ENCODE peak calls at places on chromosomes 2 and 18, in five cellular contexts. W is fibroblast of lung, J is AG04450, Y is breast epithelium, U is right lobe of liver. T is an unnamed sample.

GRCh38 chr2:37349376-37349775 is 4.9 kb downstream of the QPCT start:
- DNase-seq in U (no peak), Y (no peak), W (no peak), J (no peak), T (no peak)

GRCh38 chr2:170610615-170611014 is 104.5 kb upstream of the SP5 start:
- DNase-seq in U (no peak), J (no peak), Y (no peak), W (no peak), T (no peak)

GRCh38 chr2:235141411-235142128 is 189.8 kb downstream of the SH3BP4 start:
- DNase-seq in W (no peak), Y (no peak), U (no peak), J (no peak), T (no peak)

GRCh38 chr2:152428800-152429637 is 94.0 kb downstream of the FMNL2 start:
- DNase-seq in J (no peak), Y (no peak), U (no peak), W (no peak), T (no peak)

GRCh38 chr2:8531481-8531880 is 150.4 kb upstream of the ID2 start:
- DNase-seq in U (no peak), W (no peak), Y (no peak), J (no peak), T (no peak)

GRCh38 chr2:57371186-57371585 is 675.4 kb upstream of the VRK2 start:
- DNase-seq in U (no peak), J (no peak), W (peak), Y (no peak), T (no peak)

GRCh38 chr2:42498482-42498881 is 4.7 kb upstream of the KCNG3 start:
- DNase-seq in W (peak), J (no peak), Y (no peak), U (no peak), T (no peak)

GRCh38 chr2:30178618-30179404 is 32.0 kb downstream of the YPEL5 start:
- DNase-seq in W (no peak), U (no peak), Y (no peak), J (no peak), T (no peak)

GRCh38 chr18:1914489-1914888 is 656.8 kb downstream of the METTL4 start:
- DNase-seq in U (no peak), W (peak), J (no peak), Y (no peak), T (no peak)

GRCh38 chr18:7104649-7105048 is 12.9 kb downstream of the LAMA1 start:
- DNase-seq in Y (no peak), J (no peak), U (no peak), W (no peak), T (no peak)

GRCh38 chr2:202037086-202037485 is 3.4 kb downstream of the FZD7 start:
- DNase-seq in U (no peak), J (no peak), W (peak), Y (no peak), T (no peak)

GRCh38 chr18:72867721-72868665 is at the start of gene NETO1:
- DNase-seq in W (peak), U (no peak), Y (no peak), J (no peak), T (no peak)

GRCh38 chr18:72869786-72870185 is 2.0 kb upstream of the NETO1 start:
- DNase-seq in U (no peak), Y (no peak), W (no peak), J (no peak), T (no peak)

GRCh38 chr18:72866572-72866900 is 1.3 kb downstream of the NETO1 start:
- DNase-seq in Y (no peak), U (no peak), W (no peak), J (no peak), T (no peak)

GRCh38 chr18:72868666-72869661 is 1.2 kb upstream of the NETO1 start:
- DNase-seq in Y (no peak), J (no peak), W (no peak), U (no peak), T (no peak)

DNA sequence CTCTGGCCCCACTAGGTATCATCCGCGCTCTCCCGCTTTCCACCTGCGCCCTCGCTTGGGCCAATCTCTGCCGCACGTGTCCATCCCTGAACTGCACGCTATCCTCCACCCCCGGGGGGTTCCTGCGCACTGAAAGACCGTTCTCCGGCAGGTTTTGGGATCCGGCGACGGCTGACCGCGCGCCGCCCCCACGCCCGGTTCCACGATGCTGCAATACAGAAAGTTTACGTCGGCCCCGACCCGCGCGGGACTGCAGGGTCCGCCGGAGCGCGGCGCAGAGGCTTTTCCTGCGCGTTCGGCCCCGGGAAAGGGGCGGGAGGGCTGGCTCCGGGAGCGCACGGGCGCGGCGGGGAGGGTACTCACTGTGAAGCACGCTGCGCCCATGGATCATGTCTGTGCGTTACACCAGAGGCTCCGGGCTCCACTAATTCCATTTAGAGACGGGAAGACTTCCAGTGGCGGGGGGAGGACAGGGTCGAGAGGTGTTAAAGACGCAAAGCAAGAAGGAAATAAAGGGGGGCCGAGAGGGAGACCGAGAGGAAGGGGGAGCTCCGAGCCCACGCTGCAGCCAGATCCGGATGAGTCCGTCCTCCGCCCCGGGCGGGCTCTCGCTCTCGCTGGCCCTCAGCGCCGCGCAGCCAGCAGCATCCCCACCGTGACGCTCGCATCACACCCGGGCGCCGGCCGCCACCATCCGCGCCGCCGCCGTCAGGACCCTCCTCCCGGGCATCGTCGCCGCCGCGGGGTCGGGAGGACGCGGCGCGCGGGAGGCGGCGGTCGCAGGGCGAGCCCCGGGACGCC is 686 bp downstream of the NETO1 start:
- DNase-seq in W (peak), J (no peak), Y (no peak), U (no peak), T (no peak)
- H3K4me3 ChIP-seq in W (no peak), J (peak), Y (peak), U (no peak), T (peak)

DNA sequence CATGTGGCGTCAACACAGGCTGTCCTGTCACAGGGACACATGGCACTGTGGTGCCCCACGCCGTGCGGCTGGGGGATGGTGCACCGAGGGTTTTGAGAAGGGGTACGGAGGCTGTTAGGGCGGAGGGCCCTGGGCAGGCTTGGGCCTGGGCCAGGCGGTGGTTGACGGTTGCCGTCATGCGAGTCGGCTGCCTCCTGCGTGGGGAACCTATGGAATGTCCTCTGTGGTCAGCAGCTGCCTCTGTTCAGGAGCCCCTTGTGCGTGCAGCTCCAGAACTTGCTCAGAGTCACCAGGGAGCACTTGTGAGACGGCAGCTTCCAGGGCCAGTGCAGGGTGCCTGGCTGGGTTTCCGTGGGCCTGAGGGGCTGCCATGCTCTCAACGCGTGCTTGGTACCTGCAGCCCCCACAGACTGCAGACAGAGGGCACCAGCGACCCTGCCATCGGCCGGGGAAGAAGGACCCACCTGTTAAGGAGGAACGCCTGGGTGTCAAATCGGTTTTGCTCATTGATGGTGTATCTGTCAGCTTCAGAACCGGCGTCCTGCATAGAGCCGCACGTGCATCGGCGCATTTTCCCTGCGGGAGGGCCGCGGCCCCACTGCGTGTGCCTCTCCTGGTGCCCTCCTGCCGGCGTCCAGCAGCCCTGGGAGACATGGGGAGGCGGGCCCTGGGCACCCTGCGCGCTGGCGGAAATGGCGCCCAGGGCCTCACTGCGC is 10.0 kb upstream of the D2HGDH start:
- DNase-seq in Y (no peak), J (no peak), U (no peak), W (no peak), T (no peak)
- TF ChIP-seq CTCF in Y (no peak), J (no peak), U (peak), W (peak), T (no peak)

DNA sequence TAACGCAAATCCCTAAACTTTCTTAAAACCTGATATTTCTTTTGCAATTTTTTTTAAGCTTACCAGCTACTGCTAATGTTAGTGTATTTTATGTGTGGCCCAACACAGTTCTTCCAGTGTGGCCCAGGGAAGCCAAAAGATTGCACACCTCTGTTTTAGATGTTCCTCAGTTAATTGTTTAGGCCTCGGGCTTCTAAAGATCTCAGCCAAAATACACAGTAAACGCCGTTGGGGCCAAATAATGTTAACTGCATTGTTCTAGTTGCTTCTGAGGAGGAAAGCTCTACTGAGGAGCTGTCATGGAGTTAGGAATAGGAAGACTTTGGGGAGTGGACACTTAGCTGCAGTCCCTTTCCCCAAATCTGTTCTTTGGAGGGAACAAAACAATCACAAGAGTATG is 2.0 kb downstream of the HSPE1 start:
- DNase-seq in U (no peak), Y (no peak), W (no peak), J (no peak), T (no peak)
- H3K4me3 ChIP-seq in U (peak), Y (peak), W (peak), J (peak), T (peak)

GRCh38 chr18:55783921-55784320 is 195.9 kb upstream of the TCF4 start:
- DNase-seq in Y (no peak), U (no peak), J (no peak), W (no peak), T (no peak)

GRCh38 chr18:55779461-55779710 is 191.4 kb upstream of the TCF4 start:
- DNase-seq in U (no peak), J (no peak), W (no peak), Y (no peak), T (no peak)

GRCh38 chr18:55780591-55781071 is 192.6 kb upstream of the TCF4 start:
- DNase-seq in W (peak), Y (no peak), U (no peak), J (no peak), T (no peak)

GRCh38 chr18:55779711-55780590 is 192.0 kb upstream of the TCF4 start:
- DNase-seq in J (no peak), W (peak), Y (peak), U (peak), T (no peak)

GRCh38 chr18:55781481-55781957 is 193.5 kb upstream of the TCF4 start:
- DNase-seq in Y (no peak), J (no peak), W (peak), U (no peak), T (no peak)
- TF ChIP-seq CTCF in Y (peak), J (peak), W (peak), U (peak), T (peak)

GRCh38 chr2:174067815-174068214 is 102.6 kb upstream of the SP3 start:
- DNase-seq in W (no peak), U (no peak), J (no peak), Y (no peak), T (no peak)

GRCh38 chr2:174070281-174070680 is 105.1 kb upstream of the SP3 start:
- DNase-seq in U (no peak), W (no peak), J (no peak), Y (no peak), T (no peak)

GRCh38 chr2:174062934-174063333 is 97.8 kb upstream of the SP3 start:
- DNase-seq in U (no peak), Y (no peak), W (no peak), J (no peak), T (no peak)

GRCh38 chr2:174063492-174064092 is 98.4 kb upstream of the SP3 start:
- DNase-seq in J (no peak), U (no peak), Y (no peak), W (no peak), T (no peak)

GRCh38 chr2:174066871-174067270 is 101.7 kb upstream of the SP3 start:
- DNase-seq in W (no peak), Y (no peak), U (no peak), J (no peak), T (no peak)
- H3K4me3 ChIP-seq in W (no peak), Y (no peak), U (no peak), J (no peak), T (no peak)

GRCh38 chr2:24920813-24921441 is 890 bp upstream of the ADCY3 start:
- DNase-seq in W (no peak), Y (peak), U (no peak), J (no peak), T (no peak)
- TF ChIP-seq CTCF in W (peak), Y (no peak), U (peak), J (peak), T (peak)

GRCh38 chr18:77062518-77063003 is 70.0 kb downstream of the MBP start:
- DNase-seq in J (peak), Y (no peak), W (peak), U (no peak), T (peak)
- H3K4me3 ChIP-seq in J (no peak), Y (no peak), W (no peak), U (no peak), T (no peak)

GRCh38 chr18:78786776-78787175 is 192.8 kb upstream of the SALL3 start:
- DNase-seq in Y (no peak), U (no peak), W (no peak), J (no peak), T (no peak)

GRCh38 chr18:78785706-78786105 is 193.9 kb upstream of the SALL3 start:
- DNase-seq in W (no peak), U (no peak), Y (no peak), J (no peak), T (no peak)

GRCh38 chr18:78783564-78783960 is 196.1 kb upstream of the SALL3 start:
- DNase-seq in Y (no peak), J (no peak), W (no peak), U (no peak), T (no peak)

GRCh38 chr18:78782951-78783563 is 196.6 kb upstream of the SALL3 start:
- DNase-seq in W (no peak), Y (no peak), U (no peak), J (no peak), T (no peak)

GRCh38 chr18:78784861-78785260 is 194.8 kb upstream of the SALL3 start:
- DNase-seq in J (no peak), U (no peak), Y (no peak), W (no peak), T (no peak)
- TF ChIP-seq CTCF in J (no peak), U (no peak), Y (no peak), W (no peak), T (no peak)

T was measured in GM12864.